ENCODE peak calls at places on chromosomes 2 and 18, in four cellular contexts. C, E, G and R are unnamed samples.

GRCh38 chr18:62179213-62179612 is 7.6 kb downstream of the PIGN start:
- DNase-seq in C (no peak), E (no peak), G (no peak), R (no peak)

GRCh38 chr18:79580481-79581171 is 99.0 kb upstream of the CTDP1 start:
- DNase-seq in C (no peak), E (no peak), G (no peak), R (no peak)

GRCh38 chr18:2654828-2655152 is 736 bp upstream of the SMCHD1 start:
- DNase-seq in C (no peak), E (peak), G (no peak), R (no peak)

GRCh38 chr18:59180150-59180845 is 39.7 kb upstream of the GRP start:
- DNase-seq in C (no peak), E (peak), G (no peak), R (no peak)

GRCh38 chr2:165698621-165698946 is 95.5 kb downstream of the GALNT3 start:
- DNase-seq in C (peak), E (peak), G (peak), R (peak)

GRCh38 chr2:74530239-74531161 is 767 bp downstream of the HTRA2 start:
- DNase-seq in C (no peak), E (peak), G (peak), R (no peak)

GRCh38 chr2:26401739-26402541 is at the start of gene DRC1:
- DNase-seq in C (peak), E (peak), G (peak), R (peak)

GRCh38 chr2:4020153-4020552 is 316.8 kb downstream of the DCDC2C start:
- DNase-seq in C (peak), E (no peak), G (no peak), R (peak)

GRCh38 chr18:24128700-24129099 is 10.2 kb upstream of the CABYR start:
- DNase-seq in C (no peak), E (peak), G (no peak), R (no peak)

GRCh38 chr2:26568076-26568890 is 72.9 kb downstream of the CIB4 start:
- DNase-seq in C (no peak), E (no peak), G (no peak), R (no peak)

GRCh38 chr2:238040918-238041317 is 19.9 kb upstream of the SCLY start:
- DNase-seq in C (no peak), E (no peak), G (no peak), R (no peak)

GRCh38 chr2:107001964-107002696 is 116.2 kb upstream of the ST6GAL2 start:
- DNase-seq in C (no peak), E (peak), G (no peak), R (no peak)

GRCh38 chr2:24521975-24522639 is 31.1 kb downstream of the NCOA1 start:
- DNase-seq in C (no peak), E (no peak), G (no peak), R (no peak)

GRCh38 chr18:3230401-3231334 is 10.9 kb upstream of the MYOM1 start:
- DNase-seq in C (no peak), E (no peak), G (no peak), R (peak)

GRCh38 chr2:239288951-239289481 is 111.8 kb downstream of the HDAC4 start:
- DNase-seq in C (no peak), E (peak), G (peak), R (no peak)

GRCh38 chr2:237700583-237701032 is 73.2 kb downstream of the LRRFIP1 start:
- DNase-seq in C (peak), E (peak), G (peak), R (no peak)

GRCh38 chr2:203455209-203455608 is 79.9 kb downstream of the RAPH1 start:
- DNase-seq in C (no peak), E (no peak), G (no peak), R (no peak)

GRCh38 chr2:112601754-112602153 is 17.3 kb downstream of the CHCHD5 start:
- DNase-seq in C (no peak), E (no peak), G (no peak), R (no peak)

GRCh38 chr2:3453196-3453845 is 66.0 kb downstream of the ADI1 start:
- DNase-seq in C (no peak), E (peak), G (no peak), R (no peak)